ENCODE peak calls at places on chromosomes 12 and 14, in six cellular contexts. N, D, C, U, Y and T are unnamed samples.

GRCh38 chr14:94572637-94573303 is 8.5 kb upstream of the SERPINA5 start:
- DNase-seq in N (no peak), U (peak), Y (no peak), D (no peak), C (no peak), T (no peak)

GRCh38 chr12:111409403-111410228 is 3.9 kb downstream of the SH2B3 start:
- DNase-seq in N (peak), Y (peak), C (no peak), D (no peak), U (no peak), T (no peak)

GRCh38 chr14:31128601-31129526 is 78.7 kb downstream of the HECTD1 start:
- DNase-seq in U (no peak), N (no peak), C (no peak), Y (no peak), D (no peak), T (no peak)

GRCh38 chr14:36443374-36443773 is 76.7 kb downstream of the NKX2-1 start:
- DNase-seq in C (no peak), N (no peak), Y (no peak), U (no peak), D (no peak), T (no peak)

GRCh38 chr14:75978249-75978731 is 3.5 kb downstream of the TGFB3 start:
- DNase-seq in C (no peak), N (no peak), Y (peak), U (no peak), D (no peak), T (no peak)

GRCh38 chr14:96268426-96269358 is 12.7 kb downstream of the BDKRB1 start:
- DNase-seq in Y (no peak), C (peak), U (no peak), D (peak), N (no peak), T (peak)

GRCh38 chr12:14156606-14157005 is 175.2 kb upstream of the GRIN2B start:
- DNase-seq in N (no peak), U (no peak), C (no peak), D (no peak), Y (no peak), T (no peak)

GRCh38 chr12:131375972-131376345 is 334.9 kb upstream of the SFSWAP start:
- DNase-seq in N (no peak), C (no peak), U (peak), Y (no peak), D (no peak), T (peak)

GRCh38 chr12:102757154-102757873 is 159.7 kb downstream of the PAH start:
- DNase-seq in D (no peak), N (no peak), U (no peak), C (no peak), Y (no peak), T (peak)

GRCh38 chr12:108612788-108613282 is 15.0 kb upstream of the TMEM119 start:
- DNase-seq in N (no peak), Y (no peak), U (no peak), D (no peak), C (no peak), T (no peak)

GRCh38 chr12:30437044-30437443 is 258.6 kb downstream of the IPO8 start:
- DNase-seq in C (no peak), N (no peak), U (no peak), Y (no peak), D (no peak), T (no peak)

GRCh38 chr14:49050836-49051235 is 535.3 kb downstream of the RPS29 start:
- DNase-seq in U (no peak), C (no peak), D (no peak), N (no peak), Y (no peak), T (no peak)

GRCh38 chr12:46218509-46219095 is 50.2 kb downstream of the SLC38A1 start:
- DNase-seq in Y (no peak), U (no peak), N (no peak), D (no peak), C (peak), T (no peak)

GRCh38 chr14:90444077-90444696 is 47.4 kb downstream of the CALM1 start:
- DNase-seq in D (no peak), Y (no peak), C (peak), U (no peak), N (no peak), T (peak)

GRCh38 chr12:72191761-72192160 is 80.4 kb upstream of the TRHDE start:
- DNase-seq in N (no peak), C (no peak), U (no peak), Y (no peak), D (no peak), T (no peak)

GRCh38 chr12:95672166-95672565 is 118.4 kb downstream of the NTN4 start:
- DNase-seq in Y (no peak), C (no peak), U (no peak), D (no peak), N (no peak), T (no peak)

GRCh38 chr12:48084066-48084465 is 21.8 kb downstream of the SENP1 start:
- DNase-seq in C (peak), Y (peak), N (no peak), D (peak), U (no peak), T (no peak)

GRCh38 chr12:49705479-49706267 is 1.5 kb downstream of the FMNL3 start:
- DNase-seq in U (no peak), N (no peak), C (peak), Y (peak), D (no peak), T (peak)

GRCh38 chr14:51442513-51443175 is 202.6 kb downstream of the TMX1 start:
- DNase-seq in U (no peak), D (peak), C (peak), N (no peak), Y (no peak), T (no peak)

GRCh38 chr14:59332727-59333126 is 132.5 kb downstream of the GPR135 start:
- DNase-seq in U (no peak), C (peak), N (no peak), D (peak), Y (no peak), T (no peak)

GRCh38 chr12:21456291-21456780 is 18.9 kb downstream of the PYROXD1 start:
- DNase-seq in C (no peak), D (no peak), U (no peak), Y (no peak), N (no peak), T (no peak)

GRCh38 chr12:124453419-124454351 is 113.7 kb downstream of the NCOR2 start:
- DNase-seq in Y (peak), U (peak), C (peak), D (peak), N (peak), T (peak)

GRCh38 chr14:99615497-99616245 is 11.7 kb upstream of the CCDC85C start:
- DNase-seq in C (no peak), N (no peak), D (no peak), Y (no peak), U (no peak), T (no peak)

GRCh38 chr12:123973552-123974341 is 732 bp downstream of the ZNF664 start:
- DNase-seq in U (no peak), D (peak), N (no peak), C (no peak), Y (peak), T (peak)

GRCh38 chr14:54088271-54088670 is 131.6 kb upstream of the BMP4 start:
- DNase-seq in N (no peak), U (no peak), C (no peak), Y (no peak), D (no peak), T (no peak)

GRCh38 chr12:55957106-55957859 is 8.6 kb downstream of the PMEL start:
- DNase-seq in C (peak), D (no peak), U (no peak), Y (no peak), N (no peak), T (no peak)

GRCh38 chr12:54526800-54527630 is 22.4 kb upstream of the PDE1B start:
- DNase-seq in C (peak), N (no peak), U (no peak), D (peak), Y (no peak), T (no peak)

GRCh38 chr12:83996671-83997070 is 915.9 kb downstream of the SLC6A15 start:
- DNase-seq in N (no peak), Y (no peak), U (no peak), D (no peak), C (peak), T (no peak)

GRCh38 chr12:11741434-11742092 is 92.1 kb downstream of the ETV6 start:
- DNase-seq in N (no peak), D (no peak), C (peak), Y (no peak), U (no peak), T (no peak)

GRCh38 chr12:71164877-71165197 is 7.0 kb upstream of the TSPAN8 start:
- DNase-seq in C (peak), Y (no peak), D (no peak), U (no peak), N (no peak), T (no peak)

GRCh38 chr14:54106802-54107377 is 150.3 kb upstream of the BMP4 start:
- DNase-seq in Y (no peak), C (peak), D (no peak), U (no peak), N (no peak), T (no peak)

GRCh38 chr14:67221248-67221981 is 19.8 kb upstream of the PALS1 start:
- DNase-seq in N (no peak), Y (no peak), C (peak), D (peak), U (no peak), T (no peak)

GRCh38 chr12:54840293-54840692 is 14.0 kb upstream of the MUCL1 start:
- DNase-seq in D (no peak), C (no peak), N (no peak), U (no peak), Y (no peak), T (no peak)

GRCh38 chr12:81668475-81668874 is 90.7 kb downstream of the PPFIA2 start:
- DNase-seq in C (peak), N (no peak), U (no peak), Y (no peak), D (peak), T (no peak)

GRCh38 chr14:71711619-71712018 is 220.6 kb upstream of the RGS6 start:
- DNase-seq in N (no peak), D (no peak), Y (no peak), C (peak), U (no peak), T (no peak)

GRCh38 chr12:53560386-53560785 is 53.1 kb upstream of the NPFF start:
- DNase-seq in D (no peak), N (no peak), C (no peak), U (no peak), Y (no peak), T (no peak)

DNA sequence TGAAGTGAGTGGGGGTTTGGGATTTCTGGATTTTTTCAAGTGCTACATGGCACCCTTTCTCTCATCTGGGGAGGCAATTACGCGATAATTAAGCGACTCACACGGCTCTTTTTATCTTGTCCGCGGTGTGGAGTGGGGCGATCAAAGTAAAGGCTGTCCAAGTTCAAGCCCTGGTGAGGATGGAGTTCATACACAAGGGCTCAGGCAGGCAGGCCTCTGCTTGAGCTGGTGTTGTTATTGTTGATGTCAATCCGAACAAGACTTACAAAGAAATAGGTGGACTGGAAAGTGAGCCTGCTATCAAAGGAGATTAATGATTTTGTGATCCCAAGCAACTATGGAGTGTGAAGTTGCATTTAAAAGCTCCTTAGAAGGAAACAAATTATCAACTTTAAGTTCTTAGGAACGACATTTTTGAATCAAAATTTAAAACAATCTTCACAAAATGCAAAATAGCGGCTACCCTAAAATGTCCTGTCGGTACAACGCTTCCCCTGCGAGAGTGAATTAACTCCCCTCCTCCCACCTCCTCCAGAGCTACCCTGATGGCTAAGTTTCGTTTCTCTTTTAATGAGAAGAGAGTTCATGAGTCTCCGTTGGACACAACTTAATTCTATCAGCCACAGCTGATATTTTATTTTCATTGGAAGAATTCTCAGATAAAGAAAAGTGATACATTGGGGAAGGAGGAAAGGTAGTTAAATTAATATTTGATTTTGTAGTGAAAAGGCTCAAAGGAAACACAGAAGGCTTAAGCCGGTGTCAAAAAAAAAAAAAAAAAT is 5.9 kb downstream of the FOXA1 start:
- DNase-seq in N (no peak), Y (no peak), C (peak), D (peak), U (no peak), T (no peak)
- H3K4me3 ChIP-seq in N (no peak), Y (no peak), C (peak), D (peak), U (no peak), T (no peak)

GRCh38 chr12:104455594-104456416 is 943 bp upstream of the CHST11 start:
- DNase-seq in Y (no peak), D (no peak), N (no peak), U (no peak), C (peak), T (no peak)

GRCh38 chr12:104457746-104458644 is 1.2 kb downstream of the CHST11 start:
- DNase-seq in C (peak), D (peak), U (no peak), Y (peak), N (no peak), T (no peak)

GRCh38 chr12:104454997-104455396 is 1.8 kb upstream of the CHST11 start:
- DNase-seq in U (no peak), D (peak), C (peak), N (no peak), Y (no peak), T (no peak)

GRCh38 chr12:104456950-104457745 is 400 bp downstream of the CHST11 start:
- DNase-seq in C (peak), Y (peak), N (peak), D (peak), U (peak), T (peak)

GRCh38 chr12:104456417-104456949 is at the start of gene CHST11:
- DNase-seq in U (peak), N (peak), C (peak), Y (peak), D (peak), T (peak)
- TF ChIP-seq CTCF in U (peak), N (peak), C (peak), Y (peak), D (no peak), T (no peak)

DNA sequence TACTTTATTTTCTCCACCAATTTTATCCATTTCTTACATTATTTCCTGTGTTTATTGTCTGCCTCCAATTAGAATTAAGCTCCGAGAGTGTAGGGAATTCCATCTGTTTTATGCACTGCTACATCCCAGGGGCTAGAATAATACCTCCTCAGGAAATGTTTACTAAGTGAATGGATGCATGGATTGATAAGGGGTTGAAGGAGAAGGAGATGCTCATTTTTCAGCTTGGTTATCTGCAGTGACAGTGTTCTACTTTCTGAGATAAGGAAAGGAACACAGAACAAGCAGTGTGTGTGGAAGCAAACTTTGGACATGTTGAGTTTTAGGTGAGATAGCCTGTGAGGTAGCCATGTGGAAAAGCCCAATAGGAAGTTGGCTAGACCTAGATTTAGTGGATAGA is 164.6 kb upstream of the HMGA2 start:
- DNase-seq in U (no peak), C (no peak), N (no peak), D (no peak), Y (no peak), T (no peak)
- H3K4me3 ChIP-seq in U (no peak), C (no peak), N (no peak), D (no peak), Y (no peak), T (no peak)

DNA sequence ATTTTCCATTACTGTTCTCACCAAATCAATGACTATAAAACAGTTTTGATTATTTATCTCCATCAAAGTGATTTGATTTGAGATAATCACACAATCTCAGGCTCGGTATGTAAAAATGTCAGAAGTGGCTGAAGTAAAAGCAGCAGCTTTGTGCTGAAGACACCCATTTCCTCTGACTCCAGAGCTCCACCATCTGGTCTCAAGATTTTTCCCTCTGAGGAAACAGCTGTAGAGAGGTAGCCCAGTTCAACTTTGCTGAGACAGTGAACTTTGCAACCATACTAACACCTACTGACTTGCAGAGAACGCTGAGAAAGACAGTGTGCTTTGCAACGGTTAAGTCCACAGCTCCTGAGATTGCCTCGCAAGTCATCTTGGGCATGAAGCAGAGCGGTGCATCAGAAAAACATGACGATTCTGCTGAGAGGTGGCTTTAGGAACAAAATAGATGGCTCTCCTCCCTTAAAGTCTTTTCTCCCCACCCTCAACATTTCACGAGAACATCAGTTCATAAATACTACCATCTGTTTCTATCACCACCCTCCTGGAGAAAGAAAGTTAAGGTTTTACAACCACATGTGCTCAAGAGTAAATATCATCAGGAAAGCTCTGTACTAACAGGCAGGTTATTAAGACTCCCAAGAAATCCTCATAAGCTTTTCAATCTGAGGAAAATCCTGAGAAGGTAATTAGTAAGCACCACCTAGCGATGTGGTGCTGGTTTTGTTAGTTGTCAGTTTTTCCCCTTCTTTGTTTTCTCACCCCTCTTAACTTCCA is 34.8 kb downstream of the HIGD1C start:
- DNase-seq in C (peak), N (no peak), Y (peak), U (no peak), D (peak), T (peak)
- TF ChIP-seq CTCF in C (peak), N (peak), Y (peak), U (peak), D (peak), T (no peak)

GRCh38 chr14:61226015-61226654 is 55.0 kb downstream of the TMEM30B start:
- DNase-seq in C (no peak), Y (no peak), U (no peak), D (no peak), N (no peak), T (no peak)
- H3K4me3 ChIP-seq in C (no peak), Y (no peak), U (no peak), D (no peak), N (no peak), T (no peak)

DNA sequence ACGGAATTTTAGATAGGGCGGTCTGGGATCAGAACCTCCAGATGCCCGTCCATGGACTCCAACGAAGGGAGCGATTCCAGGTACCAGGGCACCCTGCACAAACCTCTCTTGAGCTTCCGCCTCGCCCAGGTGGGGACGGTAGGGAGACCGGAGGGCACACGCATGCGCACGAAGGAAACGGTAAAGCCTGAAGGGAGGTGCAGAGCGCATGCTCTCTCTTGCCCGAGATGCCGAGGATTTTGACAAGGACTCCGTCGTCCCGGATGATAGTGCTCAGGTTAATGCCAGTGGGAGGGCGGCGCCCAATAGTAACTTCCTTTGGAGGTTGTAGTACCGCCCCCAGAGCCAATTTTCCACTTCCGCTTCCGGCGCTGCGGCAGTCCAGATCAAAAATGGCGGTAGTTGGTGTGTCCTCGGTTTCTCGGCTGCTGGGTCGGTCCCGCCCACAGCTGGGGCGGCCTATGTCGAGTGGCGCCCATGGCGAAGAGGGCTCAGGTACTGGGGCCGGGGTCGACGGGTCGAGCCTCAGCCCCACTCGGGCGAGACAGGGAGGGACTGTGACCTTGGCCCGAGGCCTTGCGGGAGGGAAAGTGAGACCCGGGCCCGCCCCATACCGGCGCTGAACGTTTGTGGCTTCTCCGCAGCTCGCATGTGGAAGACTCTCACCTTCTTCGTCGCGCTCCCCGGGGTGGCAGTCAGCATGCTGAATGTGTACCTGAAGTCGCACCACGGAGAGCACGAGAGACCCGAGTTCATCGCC is at the start of gene COX6A1:
- DNase-seq in N (peak), C (peak), U (peak), D (peak), Y (peak), T (peak)
- TF ChIP-seq CTCF in N (no peak), C (no peak), U (no peak), D (no peak), Y (no peak), T (no peak)

GRCh38 chr14:85688024-85688423 is 158.1 kb downstream of the FLRT2 start:
- DNase-seq in C (peak), D (no peak), U (no peak), N (no peak), Y (no peak), T (no peak)
- H3K4me3 ChIP-seq in C (no peak), D (no peak), U (no peak), N (no peak), Y (no peak), T (no peak)

GRCh38 chr12:115897718-115898117 is 379.8 kb downstream of the MED13L start:
- DNase-seq in D (no peak), U (no peak), Y (no peak), N (no peak), C (no peak), T (peak)
- TF ChIP-seq CTCF in D (no peak), U (no peak), Y (no peak), N (no peak), C (no peak), T (no peak)

GRCh38 chr14:56244138-56244789 is 126.1 kb downstream of the PELI2 start:
- DNase-seq in N (no peak), D (peak), U (no peak), C (peak), Y (no peak), T (no peak)
- H3K4me3 ChIP-seq in N (no peak), D (no peak), U (no peak), C (no peak), Y (no peak), T (no peak)

GRCh38 chr14:23632461-23633159 is 3.6 kb upstream of the DHRS2 start:
- DNase-seq in D (no peak), C (no peak), U (peak), N (no peak), Y (peak), T (peak)

GRCh38 chr14:23630687-23631086 is 5.5 kb upstream of the DHRS2 start:
- DNase-seq in C (no peak), U (no peak), D (no peak), N (no peak), Y (no peak), T (no peak)

GRCh38 chr14:23631702-23632460 is 4.3 kb upstream of the DHRS2 start:
- DNase-seq in N (no peak), D (peak), U (peak), Y (peak), C (peak), T (peak)

GRCh38 chr14:23631234-23631633 is 4.9 kb upstream of the DHRS2 start:
- DNase-seq in N (no peak), Y (no peak), D (no peak), C (no peak), U (no peak), T (no peak)

GRCh38 chr14:23633160-23633701 is 2.9 kb upstream of the DHRS2 start:
- DNase-seq in Y (peak), U (peak), C (no peak), N (no peak), D (no peak), T (peak)
- TF ChIP-seq CTCF in Y (no peak), U (no peak), C (no peak), N (no peak), D (no peak), T (no peak)